ENCODE peak calls at places on chromosomes 3 and 15, in eight cellular contexts. O, S, P, Z, N, C, X and A are unnamed samples.

GRCh38 chr3:72336821-72337479 is 511.3 kb downstream of the SHQ1 start:
- DNase-seq in C (peak), S (no peak), X (no peak), N (no peak), Z (peak), O (peak), P (peak), A (peak)

GRCh38 chr3:164608554-164609276 is 469.6 kb downstream of the SI start:
- DNase-seq in N (no peak), X (no peak), Z (peak), O (no peak), S (no peak), C (no peak), P (no peak), A (no peak)

GRCh38 chr3:140636452-140637138 is 41.3 kb upstream of the TRIM42 start:
- DNase-seq in N (no peak), P (no peak), Z (no peak), O (no peak), C (no peak), X (no peak), S (no peak), A (no peak)

GRCh38 chr15:81157195-81157938 is 23.3 kb downstream of the CFAP161 start:
- DNase-seq in P (no peak), N (no peak), C (no peak), Z (no peak), O (no peak), X (no peak), S (no peak), A (no peak)

GRCh38 chr3:174441588-174442316 is 417.4 kb upstream of the NAALADL2 start:
- DNase-seq in S (no peak), P (no peak), O (no peak), Z (peak), N (no peak), X (no peak), C (no peak), A (no peak)

GRCh38 chr3:84943379-84943778 is 15.4 kb upstream of the CADM2 start:
- DNase-seq in N (no peak), O (no peak), P (no peak), C (no peak), Z (no peak), X (no peak), S (no peak), A (no peak)

GRCh38 chr3:40961104-40961857 is 238.0 kb upstream of the CTNNB1 start:
- DNase-seq in C (no peak), O (no peak), N (no peak), Z (no peak), X (no peak), S (no peak), P (no peak), A (no peak)

GRCh38 chr3:42263354-42264346 is 2.3 kb downstream of the CCK start:
- DNase-seq in Z (no peak), O (no peak), P (no peak), X (no peak), C (peak), S (no peak), N (peak), A (peak)

GRCh38 chr3:150096700-150097587 is 126.2 kb upstream of the PFN2 start:
- DNase-seq in N (no peak), O (no peak), X (no peak), Z (no peak), S (no peak), C (no peak), P (no peak), A (no peak)

GRCh38 chr3:3296858-3297430 is 117.5 kb upstream of the CRBN start:
- DNase-seq in N (no peak), S (no peak), X (no peak), O (no peak), C (no peak), Z (no peak), P (no peak), A (no peak)

GRCh38 chr15:70907784-70908471 is 15.3 kb downstream of the LRRC49 start:
- DNase-seq in X (no peak), S (no peak), O (no peak), C (no peak), Z (no peak), N (no peak), P (no peak), A (no peak)
- TF ChIP-seq CTCF in X (no peak), S (peak), O (no peak), C (no peak), Z (peak), N (peak), P (peak), A (peak)

GRCh38 chr3:183313764-183314163 is 60.7 kb downstream of the B3GNT5 start:
- DNase-seq in S (no peak), N (no peak), C (no peak), O (no peak), Z (no peak), P (no peak), X (no peak), A (no peak)

GRCh38 chr3:183317271-183317670 is 64.2 kb downstream of the B3GNT5 start:
- DNase-seq in X (no peak), S (no peak), O (no peak), Z (no peak), N (no peak), P (no peak), C (no peak), A (no peak)

GRCh38 chr3:183318846-183319770 is 66.1 kb downstream of the B3GNT5 start:
- DNase-seq in P (no peak), X (no peak), N (no peak), O (no peak), Z (no peak), C (no peak), S (no peak), A (no peak)

GRCh38 chr3:183315739-183316138 is 62.7 kb downstream of the B3GNT5 start:
- DNase-seq in O (no peak), P (no peak), Z (no peak), S (no peak), C (no peak), N (no peak), X (no peak), A (no peak)

DNA sequence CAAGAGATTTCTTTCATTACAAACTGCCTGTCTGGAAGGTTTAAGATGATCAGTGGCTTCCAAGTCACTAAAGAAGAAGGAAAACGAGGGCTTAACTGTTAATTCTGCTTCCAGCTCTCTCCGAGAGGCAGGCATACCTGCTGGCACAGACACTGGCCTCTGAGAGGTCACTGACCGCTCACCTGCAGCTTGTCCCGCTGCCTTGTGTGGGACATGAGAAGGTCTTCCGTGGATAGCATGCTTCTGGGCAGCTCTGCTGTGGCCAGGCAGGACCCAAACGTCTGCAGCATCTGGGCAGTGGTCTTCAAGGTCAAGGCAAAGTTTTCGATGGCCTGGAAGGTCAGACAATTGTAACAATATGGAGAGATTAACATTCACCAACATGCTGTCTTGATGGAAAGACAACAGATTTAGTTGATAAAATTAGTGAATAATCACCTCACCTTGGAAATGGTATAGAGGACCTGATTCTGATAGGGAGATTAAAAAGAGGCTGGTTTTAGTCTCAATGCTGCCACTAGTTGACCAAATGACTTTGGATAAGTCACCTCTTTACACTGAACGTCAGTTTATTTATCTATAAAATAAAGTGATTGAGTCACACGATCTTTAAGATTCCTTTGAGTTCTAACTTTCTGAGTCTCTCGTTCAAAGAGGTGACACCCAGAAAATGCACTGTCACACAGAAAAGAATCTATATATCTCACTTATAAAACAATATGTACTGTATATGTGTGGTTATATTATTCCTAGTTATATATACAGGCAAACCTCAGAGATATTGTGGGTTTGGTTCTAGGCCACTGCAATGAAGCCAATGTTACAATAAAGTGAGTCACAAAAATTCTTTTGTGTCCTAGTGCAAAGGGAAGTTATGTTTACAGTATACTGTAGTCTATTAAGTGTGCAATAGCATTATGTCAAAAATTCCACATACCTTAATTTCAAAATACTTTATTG is 65.1 kb downstream of the B3GNT5 start:
- DNase-seq in Z (peak), C (no peak), X (no peak), N (no peak), S (no peak), P (no peak), O (no peak), A (no peak)
- TF ChIP-seq CTCF in Z (no peak), C (no peak), X (no peak), N (no peak), S (no peak), P (no peak), O (no peak), A (no peak)

GRCh38 chr3:23926736-23927135 is 9.8 kb downstream of the RPL15 start:
- DNase-seq in S (no peak), C (no peak), N (no peak), X (no peak), Z (no peak), P (no peak), O (no peak), A (no peak)
- TF ChIP-seq CTCF in S (no peak), C (no peak), N (no peak), X (no peak), Z (peak), P (no peak), O (no peak), A (no peak)

DNA sequence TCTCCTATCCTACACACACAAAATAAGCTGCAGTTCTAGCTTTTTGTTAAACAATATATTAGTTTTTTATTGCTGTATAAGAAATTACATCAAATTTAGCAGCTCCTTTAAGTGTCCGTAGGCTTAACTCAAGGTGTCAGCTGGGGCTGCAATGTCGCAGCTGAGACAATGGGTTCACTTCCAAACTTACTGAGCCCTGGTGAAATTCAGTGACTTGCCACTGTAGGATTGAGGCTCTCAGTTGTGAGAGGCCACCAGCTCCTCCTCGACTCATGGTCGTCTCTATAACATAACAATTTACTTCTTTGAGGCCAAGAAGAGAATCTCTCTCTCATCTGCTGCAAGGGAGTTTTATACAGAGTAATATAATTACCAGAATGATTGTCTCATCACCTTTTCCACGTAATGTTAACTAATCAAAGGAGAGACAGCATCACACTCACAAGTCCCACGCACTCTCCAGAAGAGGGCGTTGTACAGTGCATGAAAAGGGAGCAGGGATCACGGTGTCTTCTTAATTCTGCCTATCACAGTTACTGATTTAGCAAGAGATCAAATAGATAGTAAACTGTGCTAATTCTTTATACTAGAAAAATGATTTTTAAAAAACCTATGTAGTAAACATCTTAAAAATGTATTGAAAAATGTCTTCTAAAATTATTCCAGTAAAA is 735.6 kb upstream of the GBE1 start:
- DNase-seq in Z (no peak), X (no peak), S (no peak), O (no peak), C (no peak), P (no peak), N (no peak), A (peak)
- TF ChIP-seq CTCF in Z (no peak), X (no peak), S (no peak), O (no peak), C (no peak), P (peak), N (peak), A (no peak)

DNA sequence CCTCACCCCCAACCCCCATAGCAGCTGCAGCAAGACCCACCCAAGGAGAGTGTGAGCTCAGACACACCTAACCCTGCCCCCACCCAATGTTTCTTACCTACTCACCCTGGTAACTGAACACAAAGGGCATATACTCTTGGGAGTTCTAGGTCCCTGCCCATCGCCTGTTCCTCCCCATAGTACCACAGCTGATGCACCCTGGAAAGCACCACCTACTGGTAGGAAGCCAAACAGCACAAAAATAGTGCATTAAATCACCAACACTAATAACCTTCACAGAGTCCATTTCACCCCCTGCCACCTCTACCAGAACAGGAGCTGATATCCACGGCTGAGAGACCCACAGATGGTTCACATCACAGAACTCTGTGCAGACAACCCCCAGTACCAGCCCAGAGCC is 245.2 kb downstream of the EFHB start:
- DNase-seq in P (no peak), O (no peak), Z (no peak), C (no peak), X (no peak), S (no peak), N (no peak), A (no peak)
- TF ChIP-seq CTCF in P (peak), O (no peak), Z (no peak), C (no peak), X (no peak), S (no peak), N (no peak), A (peak)

DNA sequence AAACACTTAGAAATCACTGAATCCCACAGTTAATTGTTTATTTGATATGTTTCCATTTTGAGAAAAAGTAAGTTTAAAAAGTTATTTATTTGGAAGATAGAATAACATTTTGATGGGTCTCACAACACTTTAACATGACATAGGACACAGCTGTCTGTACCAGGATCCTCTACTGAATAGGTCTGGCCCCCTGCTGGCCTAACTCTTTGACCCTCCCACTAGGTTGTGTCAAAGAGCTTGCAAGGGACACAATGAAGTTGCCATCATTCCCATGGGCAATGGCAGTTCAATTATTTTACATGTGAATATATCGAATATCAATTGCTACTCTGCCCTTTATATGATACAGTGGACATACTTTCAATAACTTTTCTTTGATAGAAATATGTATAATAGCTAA is 138.9 kb downstream of the EPHA3 start:
- DNase-seq in C (no peak), P (no peak), Z (no peak), X (no peak), O (no peak), N (no peak), S (no peak), A (peak)
- TF ChIP-seq CTCF in C (no peak), P (no peak), Z (no peak), X (no peak), O (no peak), N (peak), S (no peak), A (peak)

GRCh38 chr3:114362815-114363214 is 69.0 kb downstream of the TIGIT start:
- DNase-seq in X (no peak), C (no peak), N (no peak), O (no peak), Z (peak), S (no peak), P (no peak), A (no peak)
- TF ChIP-seq CTCF in X (peak), C (peak), N (peak), O (peak), Z (peak), S (peak), P (peak), A (peak)

GRCh38 chr15:65302061-65302460 is 2.4 kb upstream of the RNU5B-1 start:
- DNase-seq in O (no peak), P (no peak), N (no peak), C (peak), Z (no peak), S (peak), X (no peak), A (no peak)

GRCh38 chr15:65304393-65305143 is at the start of gene RNU5B-1:
- DNase-seq in Z (peak), N (peak), C (no peak), P (no peak), S (peak), O (peak), X (peak), A (peak)

GRCh38 chr15:65305776-65306175 is 1.3 kb downstream of the RNU5B-1 start:
- DNase-seq in C (no peak), P (no peak), O (no peak), S (no peak), X (no peak), N (no peak), Z (no peak), A (no peak)

GRCh38 chr15:65305144-65305758 is 774 bp downstream of the RNU5B-1 start:
- DNase-seq in S (no peak), X (no peak), N (no peak), P (peak), C (no peak), O (no peak), Z (no peak), A (no peak)

DNA sequence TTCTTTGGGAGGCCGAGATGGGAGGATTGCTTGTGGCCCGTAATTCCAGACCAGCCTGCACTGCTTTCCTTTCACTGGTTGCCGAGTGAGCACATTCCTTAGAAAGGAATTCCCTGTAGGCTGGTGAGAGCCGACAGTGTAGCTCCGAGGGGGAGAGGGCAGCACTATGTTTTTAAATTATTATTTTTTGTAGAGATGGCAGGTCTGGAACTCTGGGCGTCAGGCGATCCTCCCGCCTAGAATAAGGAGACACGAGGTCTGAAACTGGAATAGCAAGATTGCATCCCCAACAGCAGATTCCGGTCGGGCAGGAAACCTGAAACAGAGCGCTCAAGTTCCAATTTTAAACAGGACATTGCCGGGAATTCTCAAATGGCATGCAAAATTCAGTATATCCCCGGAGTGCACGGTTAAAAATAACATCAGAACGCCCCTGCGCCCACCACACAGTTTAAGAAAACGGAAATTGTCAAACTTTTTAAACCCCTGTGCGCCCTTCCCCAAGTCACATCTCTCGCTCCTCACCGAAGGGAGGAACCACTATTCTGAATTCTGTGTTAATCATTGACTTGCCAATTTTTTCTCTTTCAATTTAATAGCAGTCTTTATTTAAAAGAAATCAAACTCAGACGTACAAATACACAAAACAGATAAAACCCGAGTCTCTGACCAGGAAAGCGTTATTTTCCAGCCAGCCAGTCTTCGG is 637 bp upstream of the RNU5B-1 start:
- DNase-seq in S (no peak), P (no peak), O (peak), X (no peak), C (no peak), N (no peak), Z (peak), A (no peak)
- TF ChIP-seq CTCF in S (peak), P (no peak), O (no peak), X (no peak), C (no peak), N (no peak), Z (no peak), A (peak)